ENCODE peak calls at places on chromosomes 16 and 17, in five cellular contexts. One of them, this sample, is unnamed. For H3K36me3, the result is how much of the 10 kb centered on the place peaks cover.

GRCh38 chr16:47995354-47995753 is 160.4 kb downstream of the ABCC12 start:
- DNase-seq in BJ: no peak
- DNase-seq in tibial artery: no peak
- DNase-seq in OCI-LY7: no peak
- DNase-seq in heart right ventricle: no peak
- DNase-seq in this sample: no peak

GRCh38 chr16:19223235-19223847 is 55.3 kb downstream of the SYT17 start:
- DNase-seq in BJ: no peak
- DNase-seq in OCI-LY7: peak
- DNase-seq in heart right ventricle: no peak
- DNase-seq in tibial artery: no peak
- DNase-seq in this sample: no peak

GRCh38 chr16:69703638-69704037 is 22.7 kb downstream of the NQO1 start:
- DNase-seq in heart right ventricle: no peak
- DNase-seq in BJ: peak
- DNase-seq in tibial artery: no peak
- DNase-seq in OCI-LY7: no peak
- DNase-seq in this sample: no peak

GRCh38 chr17:62179525-62180161 is 114.6 kb upstream of the MED13 start:
- DNase-seq in OCI-LY7: no peak
- DNase-seq in BJ: no peak
- DNase-seq in heart right ventricle: no peak
- DNase-seq in tibial artery: no peak
- DNase-seq in this sample: no peak

GRCh38 chr17:67390646-67391480 is 13.8 kb downstream of the PITPNC1 start:
- DNase-seq in OCI-LY7: no peak
- DNase-seq in tibial artery: no peak
- DNase-seq in BJ: peak
- DNase-seq in heart right ventricle: peak
- DNase-seq in this sample: peak

GRCh38 chr16:70706948-70707465 is 21.2 kb upstream of the MTSS2 start:
- DNase-seq in tibial artery: no peak
- DNase-seq in BJ: peak
- DNase-seq in heart right ventricle: no peak
- DNase-seq in OCI-LY7: no peak
- DNase-seq in this sample: no peak

GRCh38 chr17:13725286-13725990 is 123.7 kb upstream of the HS3ST3A1 start:
- DNase-seq in OCI-LY7: no peak
- DNase-seq in heart right ventricle: no peak
- DNase-seq in tibial artery: no peak
- DNase-seq in BJ: no peak
- DNase-seq in this sample: no peak

GRCh38 chr16:8631818-8632217 is 10.3 kb downstream of the METTL22 start:
- DNase-seq in heart right ventricle: no peak
- DNase-seq in BJ: no peak
- DNase-seq in OCI-LY7: no peak
- DNase-seq in tibial artery: no peak
- DNase-seq in this sample: no peak

DNA sequence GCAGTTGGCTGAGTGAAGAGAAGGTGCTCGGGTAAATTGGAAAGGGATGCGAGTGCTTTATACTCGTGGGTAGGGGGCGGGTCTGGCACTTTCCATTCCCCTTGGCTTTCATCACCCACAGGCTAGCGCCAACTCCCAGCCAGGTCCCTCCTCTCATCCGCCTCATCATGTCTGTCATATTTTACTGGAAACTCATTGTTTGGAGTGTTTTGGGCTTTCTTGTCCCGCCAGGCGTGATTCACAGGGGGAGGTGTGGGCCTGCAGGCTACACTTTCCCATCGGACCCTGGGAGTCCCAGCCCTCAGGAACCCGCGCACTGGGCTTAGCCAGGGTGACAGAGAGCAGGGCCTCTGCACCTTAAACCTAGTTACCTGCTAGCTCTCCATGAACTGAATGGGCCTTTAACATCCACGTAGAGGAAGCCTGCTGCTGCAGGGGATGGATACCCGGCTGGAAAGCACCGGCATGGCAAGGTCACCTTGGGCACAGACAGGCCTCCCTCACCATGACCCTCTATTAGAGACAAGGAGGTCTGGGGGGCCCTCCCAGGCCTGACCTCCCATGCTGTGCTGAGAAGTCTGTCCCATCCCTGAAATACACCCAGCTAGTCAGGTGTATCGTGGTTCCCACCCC is at the start of gene KRT14:
- DNase-seq in heart right ventricle: no peak
- DNase-seq in tibial artery: no peak
- DNase-seq in BJ: no peak
- DNase-seq in OCI-LY7: no peak
- DNase-seq in this sample: no peak
- H3K4me3 ChIP-seq in heart right ventricle: no peak
- H3K4me3 ChIP-seq in tibial artery: no peak
- H3K4me3 ChIP-seq in BJ: no peak
- H3K4me3 ChIP-seq in OCI-LY7: no peak
- H3K4me3 ChIP-seq in this sample: no peak

DNA sequence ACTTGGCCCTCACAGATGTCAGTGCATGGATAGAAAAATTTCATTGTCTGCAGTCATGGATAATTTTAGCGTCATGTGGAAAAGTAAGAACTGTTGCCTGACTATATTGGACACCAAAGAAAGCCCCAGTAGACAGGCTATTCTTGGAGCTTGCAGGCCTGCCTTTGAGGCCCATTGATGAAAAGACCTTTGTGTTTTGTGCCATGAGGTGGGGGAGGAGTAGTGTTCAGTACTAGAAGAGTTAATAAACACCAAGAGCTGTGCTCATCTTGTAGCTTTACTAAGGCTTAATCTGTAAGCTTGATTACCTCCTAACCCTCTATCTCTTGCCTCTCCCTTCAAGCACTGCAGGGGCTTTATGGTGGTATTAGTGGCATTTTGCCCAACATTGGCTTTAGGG is 220.3 kb upstream of the TBX2 start:
- DNase-seq in BJ: no peak
- DNase-seq in OCI-LY7: no peak
- DNase-seq in heart right ventricle: no peak
- DNase-seq in tibial artery: no peak
- DNase-seq in this sample: no peak
- TF ChIP-seq CTCF in BJ: no peak
- TF ChIP-seq CTCF in OCI-LY7: no peak
- TF ChIP-seq CTCF in heart right ventricle: no peak
- TF ChIP-seq CTCF in tibial artery: no peak
- TF ChIP-seq CTCF in this sample: no peak

GRCh38 chr17:42818379-42818778 is 5.7 kb downstream of the BECN1 start:
- DNase-seq in BJ: no peak
- DNase-seq in OCI-LY7: no peak
- DNase-seq in tibial artery: no peak
- DNase-seq in heart right ventricle: no peak
- DNase-seq in this sample: no peak

GRCh38 chr17:42814633-42815399 is 9.3 kb downstream of the BECN1 start:
- DNase-seq in heart right ventricle: no peak
- DNase-seq in OCI-LY7: no peak
- DNase-seq in tibial artery: no peak
- DNase-seq in BJ: peak
- DNase-seq in this sample: no peak

GRCh38 chr17:42821176-42821575 is 2.9 kb downstream of the BECN1 start:
- DNase-seq in tibial artery: no peak
- DNase-seq in OCI-LY7: no peak
- DNase-seq in BJ: no peak
- DNase-seq in heart right ventricle: no peak
- DNase-seq in this sample: no peak

GRCh38 chr17:42817866-42818265 is 6.2 kb downstream of the BECN1 start:
- DNase-seq in OCI-LY7: no peak
- DNase-seq in heart right ventricle: no peak
- DNase-seq in BJ: no peak
- DNase-seq in tibial artery: no peak
- DNase-seq in this sample: no peak

GRCh38 chr17:42819939-42820535 is 4.0 kb downstream of the BECN1 start:
- DNase-seq in tibial artery: peak
- DNase-seq in BJ: no peak
- DNase-seq in heart right ventricle: peak
- DNase-seq in OCI-LY7: peak
- DNase-seq in this sample: no peak
- H3K36me3 ChIP-seq in tibial artery: half or more
- H3K36me3 ChIP-seq in BJ: under half
- H3K36me3 ChIP-seq in heart right ventricle: half or more
- H3K36me3 ChIP-seq in OCI-LY7: half or more
- H3K36me3 ChIP-seq in this sample: under half

GRCh38 chr16:30896890-30897730 is 696 bp downstream of the CTF1 start:
- DNase-seq in OCI-LY7: peak
- DNase-seq in BJ: peak
- DNase-seq in tibial artery: peak
- DNase-seq in heart right ventricle: peak
- DNase-seq in this sample: peak
- H3K4me3 ChIP-seq in OCI-LY7: peak
- H3K4me3 ChIP-seq in BJ: peak
- H3K4me3 ChIP-seq in tibial artery: peak
- H3K4me3 ChIP-seq in heart right ventricle: peak
- H3K4me3 ChIP-seq in this sample: peak

GRCh38 chr16:74111583-74111982 is 185.0 kb upstream of the PSMD7 start:
- DNase-seq in OCI-LY7: no peak
- DNase-seq in tibial artery: no peak
- DNase-seq in heart right ventricle: no peak
- DNase-seq in BJ: no peak
- DNase-seq in this sample: no peak

GRCh38 chr16:74107795-74108610 is 188.6 kb upstream of the PSMD7 start:
- DNase-seq in BJ: no peak
- DNase-seq in tibial artery: no peak
- DNase-seq in OCI-LY7: peak
- DNase-seq in heart right ventricle: peak
- DNase-seq in this sample: no peak
- TF ChIP-seq CTCF in BJ: peak
- TF ChIP-seq CTCF in tibial artery: peak
- TF ChIP-seq CTCF in OCI-LY7: peak
- TF ChIP-seq CTCF in heart right ventricle: peak
- TF ChIP-seq CTCF in this sample: peak

GRCh38 chr16:84569382-84569987 is 48.4 kb downstream of the COTL1 start:
- DNase-seq in OCI-LY7: no peak
- DNase-seq in tibial artery: peak
- DNase-seq in heart right ventricle: no peak
- DNase-seq in BJ: no peak
- DNase-seq in this sample: no peak
- H3K36me3 ChIP-seq in OCI-LY7: half or more
- H3K36me3 ChIP-seq in tibial artery: under half
- H3K36me3 ChIP-seq in heart right ventricle: half or more
- H3K36me3 ChIP-seq in BJ: under half
- H3K36me3 ChIP-seq in this sample: under half